ENCODE peak calls at places on chromosome 12, in ten cellular contexts. P is A549, Q is psoas muscle, T is stomach, Z is OCI-LY7, A is lower lobe of right lung, H is WERI-Rb-1, M is tibial artery, E is ovary, J is heart left ventricle. C is an unnamed sample.

GRCh38 chr12:92132282-92132681 is 13.4 kb downstream of the BTG1 start:
- DNase-seq in H (no peak), Z (no peak), J (no peak), T (no peak), P (no peak), Q (no peak), E (no peak), A (no peak), M (no peak), C (no peak)

GRCh38 chr12:64713372-64713771 is 45.8 kb downstream of the GNS start:
- DNase-seq in Q (no peak), A (no peak), P (no peak), M (no peak), Z (no peak), T (no peak), J (no peak), H (no peak), E (no peak), C (no peak)

GRCh38 chr12:83823386-83824045 is 1089.1 kb downstream of the SLC6A15 start:
- DNase-seq in J (peak; percentile 49), T (peak; percentile 63), P (no peak), E (no peak), Q (no peak), M (no peak), A (no peak), Z (peak; percentile 55), H (peak; percentile 91), C (peak; percentile 21)

GRCh38 chr12:53122961-53123468 is 19.7 kb downstream of the SOAT2 start:
- DNase-seq in P (no peak), Q (no peak), E (no peak), M (no peak), H (no peak), J (no peak), Z (no peak), A (no peak), T (no peak), C (no peak)

GRCh38 chr12:69466867-69467266 is 3.3 kb upstream of the FRS2 start:
- DNase-seq in Q (no peak), A (no peak), E (no peak), Z (peak; percentile 12), P (no peak), M (no peak), J (no peak), T (no peak), H (no peak), C (no peak)

GRCh38 chr12:88985631-88986030 is 366.7 kb downstream of the DUSP6 start:
- DNase-seq in J (no peak), Q (no peak), M (no peak), H (no peak), A (no peak), Z (no peak), T (no peak), E (no peak), P (no peak), C (no peak)

GRCh38 chr12:122499991-122500684 is 594 bp downstream of the ZCCHC8 start:
- DNase-seq in Z (peak; percentile 77), H (peak; percentile 59), P (peak; percentile 48), Q (peak; percentile 84), M (peak; percentile 76), E (peak; percentile 71), A (peak; percentile 66), J (peak; percentile 73), T (peak; percentile 54), C (peak; percentile 61)

GRCh38 chr12:28568709-28569108 is 378.5 kb downstream of the CCDC91 start:
- DNase-seq in E (no peak), T (no peak), M (no peak), Z (no peak), H (peak; percentile 64), J (no peak), P (no peak), Q (no peak), A (no peak), C (no peak)

GRCh38 chr12:48021485-48022179 is 17.4 kb upstream of the COL2A1 start:
- DNase-seq in Z (no peak), J (no peak), T (peak; percentile 55), Q (no peak), E (no peak), A (no peak), H (no peak), M (no peak), P (no peak), C (peak; percentile 55)

DNA sequence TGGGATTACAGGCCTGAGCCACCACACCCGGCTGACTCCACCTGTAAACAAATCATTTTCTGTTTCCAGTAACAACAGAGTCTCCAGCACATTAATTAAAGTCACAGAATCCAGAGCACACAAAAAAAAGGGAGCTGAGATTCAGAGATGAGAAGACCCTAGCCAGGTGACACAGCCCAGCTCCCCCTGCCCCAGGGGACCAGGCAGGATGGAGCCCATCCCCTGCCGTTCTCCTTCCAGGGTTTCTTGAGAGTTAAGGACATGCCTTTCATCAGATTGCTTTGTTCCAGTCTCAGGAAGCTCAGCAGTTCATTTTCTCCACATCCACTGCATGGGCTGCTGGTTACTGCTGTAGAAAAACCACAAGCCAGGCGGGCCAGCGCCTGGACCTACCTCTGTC is 81.2 kb downstream of the RIMBP2 start:
- DNase-seq in M (no peak), P (no peak), T (no peak), H (no peak), J (no peak), Z (no peak), E (no peak), Q (no peak), A (no peak), C (no peak)
- H3K9me3 ChIP-seq in M (no peaks in the 10 kb centered on the region), P (no peaks in the 10 kb centered on the region), T (no peaks in the 10 kb centered on the region), H (no peaks in the 10 kb centered on the region), J (no peaks in the 10 kb centered on the region), Z (no peaks in the 10 kb centered on the region), E (no peaks in the 10 kb centered on the region), Q (peaks cover 2% of the 10 kb centered on the region), A (no peaks in the 10 kb centered on the region), C (no peaks in the 10 kb centered on the region)

DNA sequence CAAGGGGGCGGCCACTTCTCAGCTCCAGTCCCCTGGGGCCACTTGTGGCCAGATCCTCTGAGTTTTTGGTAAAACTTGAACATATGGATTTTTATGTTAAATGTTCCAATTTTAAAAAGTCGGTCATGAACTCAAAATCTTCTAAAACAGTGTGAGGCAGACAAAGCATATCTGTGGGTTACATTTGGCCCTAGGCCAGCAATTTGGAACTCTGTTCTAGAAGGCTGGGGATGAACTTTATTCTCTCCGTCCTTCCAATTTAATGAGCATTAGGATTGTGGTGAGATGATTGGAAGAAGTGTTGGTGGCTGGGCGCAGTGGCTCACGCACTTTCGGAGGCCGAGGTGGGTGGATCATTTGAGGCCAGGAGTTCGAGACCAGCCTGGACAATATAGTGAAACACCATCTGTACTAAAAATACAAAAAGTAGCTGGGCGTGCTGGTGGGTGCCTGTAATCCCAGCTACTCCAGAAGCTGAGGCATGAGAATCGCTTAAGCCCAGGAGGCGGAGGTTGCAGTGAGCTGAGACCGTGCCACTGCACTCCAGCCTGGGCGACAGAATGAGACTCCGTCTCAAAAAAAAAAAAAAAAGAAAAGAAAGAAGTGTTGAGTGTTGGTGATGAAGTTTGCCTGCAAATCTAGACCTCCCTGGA is 3.1 kb upstream of the PPP1CC start:
- DNase-seq in H (no peak), M (no peak), P (no peak), Z (no peak), Q (no peak), J (no peak), T (no peak), A (no peak), E (no peak), C (peak; percentile 7)
- H3K4me3 ChIP-seq in H (no peak overlapping the region), M (no peak overlapping the region), P (no peak overlapping the region), Z (no peak overlapping the region), Q (no peak overlapping the region), J (no peak overlapping the region), T (no peak overlapping the region), A (no peak overlapping the region), E (no peak overlapping the region), C (no peak overlapping the region)

GRCh38 chr12:67096533-67097318 is 172.4 kb upstream of the CAND1 start:
- DNase-seq in T (no peak), H (no peak), J (no peak), M (no peak), Z (no peak), A (no peak), E (no peak), P (no peak), Q (no peak), C (no peak)

GRCh38 chr12:67099858-67100257 is 169.3 kb upstream of the CAND1 start:
- DNase-seq in T (no peak), J (no peak), Z (no peak), M (no peak), H (no peak), Q (no peak), E (no peak), P (no peak), A (no peak), C (no peak)
- H3K9me3 ChIP-seq in T (no peaks in the 10 kb centered on the region), J (no peaks in the 10 kb centered on the region), Z (no peaks in the 10 kb centered on the region), M (no peaks in the 10 kb centered on the region), H (no peaks in the 10 kb centered on the region), Q (no peaks in the 10 kb centered on the region), E (no peaks in the 10 kb centered on the region), P (no peaks in the 10 kb centered on the region), A (no peaks in the 10 kb centered on the region), C (no peaks in the 10 kb centered on the region)

GRCh38 chr12:50922820-50923219 is 29.5 kb upstream of the HIGD1C start:
- DNase-seq in M (no peak), P (no peak), E (peak; percentile 39), J (no peak), T (no peak), Q (no peak), H (no peak), Z (no peak), A (no peak), C (no peak)

GRCh38 chr12:50924439-50925341 is 27.7 kb upstream of the HIGD1C start:
- DNase-seq in T (peak; percentile 95), E (peak; percentile 95), A (peak; percentile 87), P (no peak), Z (peak; percentile 96), Q (peak; percentile 94), H (peak; percentile 37), M (peak; percentile 96), J (peak; percentile 85), C (peak; percentile 92)

GRCh38 chr12:50925342-50925651 is 27.0 kb upstream of the HIGD1C start:
- DNase-seq in H (no peak), T (no peak), J (no peak), Q (no peak), A (no peak), P (no peak), Z (peak; percentile 86), M (peak; percentile 67), E (no peak), C (peak; percentile 30)

GRCh38 chr12:50924131-50924438 is 28.3 kb upstream of the HIGD1C start:
- DNase-seq in E (no peak), Q (no peak), M (no peak), P (no peak), J (no peak), Z (no peak), A (no peak), H (no peak), T (no peak), C (no peak)

DNA sequence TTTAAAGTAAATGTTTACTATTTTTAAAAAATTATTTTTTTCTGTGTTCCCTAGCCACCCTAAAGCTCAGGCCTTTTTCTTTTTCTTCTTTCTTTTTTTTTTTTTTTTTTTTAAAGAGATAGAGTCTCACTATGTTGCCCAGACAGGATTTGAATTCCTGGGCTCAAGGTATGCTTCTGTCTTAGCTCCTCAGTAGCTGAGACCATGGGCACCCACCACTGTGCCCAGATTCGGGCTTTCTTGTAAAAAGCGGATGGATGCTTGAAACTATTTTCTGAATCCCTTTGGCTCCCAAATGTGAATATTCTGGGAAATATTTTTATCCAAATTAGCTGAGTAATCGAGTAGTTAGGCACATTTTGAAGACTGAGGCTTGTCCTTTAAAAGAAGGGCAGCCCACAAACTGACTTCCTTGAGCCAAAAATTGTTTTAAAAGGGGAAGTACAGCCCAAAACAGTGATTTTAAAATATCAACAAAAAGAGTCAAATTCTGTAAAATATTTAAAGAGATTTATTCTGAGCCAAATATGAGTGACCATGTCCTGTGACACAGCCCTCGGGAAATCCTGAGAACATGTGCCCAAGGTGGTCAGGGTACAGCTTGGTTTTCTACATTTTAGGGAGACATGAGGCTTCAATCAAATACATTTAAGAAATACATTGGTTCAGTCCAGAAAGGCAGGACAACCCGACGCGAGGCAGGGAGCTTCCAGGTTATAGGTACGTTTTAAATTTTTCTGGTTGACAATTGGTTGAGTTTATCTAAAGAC is 28.8 kb upstream of the HIGD1C start:
- DNase-seq in J (no peak), A (no peak), H (no peak), M (no peak), P (no peak), Q (no peak), Z (peak; percentile 64), E (no peak), T (no peak), C (no peak)
- H3K4me3 ChIP-seq in J (peak overlapping the region; percentile 25), A (peak overlapping the region; percentile 84), H (no peak overlapping the region), M (peak overlapping the region; percentile 63), P (no peak overlapping the region), Q (peak overlapping the region; percentile 78), Z (peak overlapping the region; percentile 65), E (peak overlapping the region; percentile 69), T (peak overlapping the region; percentile 79), C (peak overlapping the region; percentile 66)

C was measured in transverse colon.